ENCODE peak calls at places on chromosomes 16 and 17, in six cellular contexts. N is NCI-H510A; X is cardiac fibroblast; G is A172; Z is activated CD4-positive, alpha-beta T cell treated with anti-CD3 and anti-CD28 coated beads for 36 hours; T is caudate nucleus. K is an unnamed sample.
A peak's percentile ranks its signal among the peaks of the same experiment; 100 is the strongest.

GRCh38 chr16:24670623-24671454 is 58.6 kb upstream of the TNRC6A start:
- DNase-seq in N (no peak), G (peak; percentile 89), X (peak; percentile 86), T (peak; percentile 96), Z (peak; percentile 41), K (peak; percentile 65)

GRCh38 chr17:59437766-59438165 is 106.3 kb downstream of the YPEL2 start:
- DNase-seq in X (no peak), Z (no peak), N (no peak), G (no peak), T (no peak), K (no peak)

GRCh38 chr17:78714534-78714933 is 67.5 kb downstream of the CYTH1 start:
- DNase-seq in Z (no peak), T (no peak), N (no peak), G (no peak), X (no peak), K (no peak)

GRCh38 chr17:19905514-19905913 is 37.8 kb upstream of the ULK2 start:
- DNase-seq in Z (no peak), T (peak; percentile 59), N (no peak), X (no peak), G (no peak), K (no peak)

GRCh38 chr17:10729334-10730193 is at the start of gene TMEM220:
- DNase-seq in X (peak; percentile 76), G (no peak), T (peak; percentile 84), Z (peak; percentile 57), N (peak; percentile 13), K (peak; percentile 67)

GRCh38 chr16:5071341-5071680 is 332 bp upstream of the ALG1 start:
- DNase-seq in G (no peak), T (no peak), Z (no peak), X (no peak), N (no peak), K (no peak)

GRCh38 chr17:77425791-77426641 is 285.2 kb downstream of the SEC14L1 start:
- DNase-seq in Z (peak; percentile 82), G (peak; percentile 97), X (peak; percentile 86), N (no peak), T (no peak), K (no peak)

GRCh38 chr17:82640046-82640445 is 8.2 kb downstream of the WDR45B start:
- DNase-seq in Z (no peak), T (no peak), X (no peak), N (no peak), G (no peak), K (no peak)

GRCh38 chr16:81520560-81521135 is 76.0 kb downstream of the CMIP start:
- DNase-seq in N (no peak), G (no peak), X (no peak), Z (no peak), T (no peak), K (no peak)

GRCh38 chr17:80175411-80175810 is 5.6 kb downstream of the CARD14 start:
- DNase-seq in T (no peak), X (peak; percentile 18), G (peak; percentile 36), N (no peak), Z (no peak), K (no peak)

GRCh38 chr17:305090-305976 is 47.3 kb downstream of the RPH3AL start:
- DNase-seq in N (no peak), T (no peak), Z (no peak), X (no peak), G (no peak), K (no peak)

GRCh38 chr16:30122621-30123160 is 329 bp downstream of the MAPK3 start:
- DNase-seq in T (no peak), X (no peak), Z (peak; percentile 35), G (no peak), N (no peak), K (no peak)

GRCh38 chr17:64180089-64180488 is 50.1 kb upstream of the ERN1 start:
- DNase-seq in X (peak; percentile 88), Z (no peak), T (no peak), G (no peak), N (no peak), K (no peak)

GRCh38 chr16:87213536-87213935 is 103.7 kb downstream of the C16orf95 start:
- DNase-seq in G (no peak), X (no peak), T (no peak), Z (no peak), N (no peak), K (no peak)

GRCh38 chr16:2156025-2156848 is 655 bp downstream of the TRAF7 start:
- DNase-seq in Z (peak; percentile 34), X (peak; percentile 63), N (no peak), T (no peak), G (no peak), K (no peak)

GRCh38 chr16:85946680-85947510 is 47.9 kb downstream of the IRF8 start:
- DNase-seq in T (no peak), G (no peak), Z (no peak), N (no peak), X (no peak), K (no peak)

GRCh38 chr16:85616608-85617311 is 3.6 kb downstream of the GSE1 start:
- DNase-seq in X (no peak), Z (peak; percentile 52), G (no peak), N (no peak), T (no peak), K (no peak)

GRCh38 chr17:79830303-79830702 is 8.9 kb downstream of the CBX4 start:
- DNase-seq in N (no peak), X (no peak), T (no peak), G (no peak), Z (no peak), K (no peak)